ENCODE peak calls at places on chromosomes 16 and 17, in five cellular contexts. O is ovary, G is tibial nerve, R is HepG2, L is GM12878. J is an unnamed sample.

GRCh38 chr17:83079340-83079747 is at the start of gene METRNL:
- DNase-seq in O (peak; percentile 89), L (no peak), G (peak; percentile 73), R (no peak), J (peak; percentile 92)

GRCh38 chr16:85329059-85329812 is 217.0 kb upstream of the CIBAR2 start:
- DNase-seq in R (no peak), G (no peak), L (no peak), O (no peak), J (no peak)

GRCh38 chr16:78684040-78684611 is 584.7 kb downstream of the WWOX start:
- DNase-seq in O (no peak), G (peak; percentile 24), L (no peak), R (peak; percentile 51), J (peak; percentile 81)

GRCh38 chr17:77266891-77267341 is 126.1 kb downstream of the SEC14L1 start:
- DNase-seq in G (no peak), O (no peak), L (no peak), R (no peak), J (no peak)

GRCh38 chr16:59385953-59386352 is 651.8 kb upstream of the GOT2 start:
- DNase-seq in G (no peak), L (no peak), O (no peak), R (no peak), J (no peak)

GRCh38 chr17:77222356-77222755 is 81.6 kb downstream of the SEC14L1 start:
- DNase-seq in L (no peak), G (no peak), O (no peak), R (no peak), J (no peak)

GRCh38 chr16:7200320-7200719 is 132.3 kb upstream of the RBFOX1 start:
- DNase-seq in L (no peak), O (no peak), R (no peak), G (no peak), J (no peak)

GRCh38 chr17:77666480-77666879 is 292.0 kb upstream of the TNRC6C start:
- DNase-seq in O (no peak), R (no peak), G (no peak), L (no peak), J (no peak)

GRCh38 chr16:17345043-17345442 is 125.7 kb downstream of the XYLT1 start:
- DNase-seq in G (no peak), L (no peak), R (no peak), O (no peak), J (peak; percentile 96)

GRCh38 chr16:75256871-75257343 is 5.5 kb upstream of the BCAR1 start:
- DNase-seq in R (no peak), O (peak; percentile 55), G (no peak), L (no peak), J (peak; percentile 75)

GRCh38 chr17:76532072-76532651 is 5.3 kb downstream of the CYGB start:
- DNase-seq in L (no peak), R (peak; percentile 61), O (no peak), G (no peak), J (no peak)

GRCh38 chr17:37430051-37430591 is 23.4 kb downstream of the TADA2A start:
- DNase-seq in G (no peak), O (no peak), L (no peak), R (no peak), J (no peak)

GRCh38 chr17:39927101-39927927 is at the start of the genes LRRC3C and ORMDL3:
- DNase-seq in O (peak; percentile 97), G (peak; percentile 81), L (no peak), R (peak; percentile 94), J (peak; percentile 98)

GRCh38 chr17:60862482-60862881 is 184.8 kb downstream of the BCAS3 start:
- DNase-seq in L (no peak), R (no peak), G (no peak), O (no peak), J (no peak)

GRCh38 chr16:61295311-61295710 is 740.9 kb downstream of the CDH8 start:
- DNase-seq in G (no peak), O (no peak), R (no peak), L (no peak), J (no peak)

GRCh38 chr16:59192551-59193199 is 458.6 kb upstream of the GOT2 start:
- DNase-seq in G (no peak), R (peak; percentile 42), O (no peak), L (no peak), J (no peak)

GRCh38 chr16:49085689-49086088 is 195.9 kb downstream of the CBLN1 start:
- DNase-seq in L (no peak), R (no peak), G (no peak), O (no peak), J (no peak)

GRCh38 chr17:29143894-29144293 is 36.3 kb downstream of the MYO18A start:
- DNase-seq in L (no peak), R (peak; percentile 69), O (no peak), G (no peak), J (no peak)

GRCh38 chr16:9061358-9061813 is 30.1 kb upstream of the HAPSTR1 start:
- DNase-seq in G (no peak), O (no peak), R (no peak), L (no peak), J (no peak)

GRCh38 chr17:65723356-65723928 is 162.0 kb upstream of the AXIN2 start:
- DNase-seq in R (peak; percentile 71), G (no peak), O (no peak), L (no peak), J (no peak)

GRCh38 chr17:82105882-82106696 is 8.1 kb upstream of the FASN start:
- DNase-seq in R (peak; percentile 94), G (no peak), O (peak; percentile 42), L (peak; percentile 51), J (peak; percentile 73)

GRCh38 chr17:81514735-81515529 is 2.3 kb upstream of the ACTG1 start:
- DNase-seq in G (peak; percentile 72), O (peak; percentile 89), R (peak; percentile 73), L (no peak), J (peak; percentile 95)

GRCh38 chr17:31488264-31488981 is 96.9 kb downstream of the RAB11FIP4 start:
- DNase-seq in R (no peak), O (no peak), L (no peak), G (no peak), J (no peak)

GRCh38 chr16:79618041-79618711 is 17.6 kb upstream of the MAF start:
- DNase-seq in R (no peak), O (no peak), G (no peak), L (no peak), J (no peak)

GRCh38 chr17:40833882-40834281 is 11.5 kb upstream of the KRT10 start:
- DNase-seq in L (no peak), O (no peak), R (no peak), G (no peak), J (no peak)

GRCh38 chr17:66373944-66374817 is 71.8 kb downstream of the PRKCA start:
- DNase-seq in G (no peak), R (no peak), L (no peak), O (no peak), J (no peak)

GRCh38 chr16:11138769-11139623 is 117.0 kb downstream of the SOCS1 start:
- DNase-seq in G (no peak), R (peak; percentile 96), O (no peak), L (no peak), J (no peak)

GRCh38 chr17:38750312-38751121 is 2.0 kb upstream of the PSMB3 start:
- DNase-seq in O (no peak), R (peak; percentile 50), L (no peak), G (no peak), J (no peak)

GRCh38 chr17:29162909-29163341 is 17.3 kb downstream of the MYO18A start:
- DNase-seq in G (no peak), O (no peak), L (no peak), R (no peak), J (no peak)

GRCh38 chr17:68019336-68019674 is 16.2 kb upstream of the KPNA2 start:
- DNase-seq in G (no peak), O (no peak), L (no peak), R (no peak), J (no peak)
- H3K4me3 ChIP-seq in G (peak overlapping the region; percentile 44), O (no peak overlapping the region), L (no peak overlapping the region), R (peak overlapping the region; percentile 70), J (no peak overlapping the region)

GRCh38 chr16:4033951-4034350 is 82.3 kb downstream of the ADCY9 start:
- DNase-seq in O (no peak), G (no peak), R (no peak), L (no peak), J (no peak)

GRCh38 chr16:4038448-4038847 is 77.8 kb downstream of the ADCY9 start:
- DNase-seq in L (no peak), R (no peak), G (no peak), O (no peak), J (peak; percentile 40)

GRCh38 chr16:4032768-4033167 is 83.5 kb downstream of the ADCY9 start:
- DNase-seq in R (no peak), G (no peak), O (no peak), L (no peak), J (no peak)

GRCh38 chr16:4029816-4030215 is 86.4 kb downstream of the ADCY9 start:
- DNase-seq in O (no peak), R (no peak), G (no peak), L (no peak), J (no peak)

DNA sequence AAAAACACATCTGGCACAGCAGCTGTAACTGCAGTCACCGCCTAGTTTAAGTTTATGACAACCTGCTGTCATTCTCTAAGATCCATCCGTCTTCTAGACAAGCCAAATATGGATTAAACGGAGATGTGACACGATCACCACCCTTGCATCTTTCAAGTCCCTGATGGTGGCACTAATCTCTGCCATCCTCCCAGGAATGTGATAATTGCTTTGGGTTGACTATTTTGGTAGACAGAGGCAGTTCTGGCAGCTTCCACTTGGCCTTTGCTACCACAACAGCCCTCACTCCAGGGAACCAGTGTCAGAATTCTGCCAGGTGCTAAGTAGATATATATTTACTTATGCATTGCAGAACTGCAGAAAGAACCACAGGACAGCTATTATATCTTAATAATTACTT is 81.3 kb downstream of the ADCY9 start:
- DNase-seq in G (no peak), L (no peak), R (no peak), O (no peak), J (no peak)
- TF ChIP-seq EP300 in G (no peak), L (no peak), R (no peak), O (no peak), J (no peak)

GRCh38 chr16:30775131-30775380 is 11.9 kb downstream of the ZNF629 start:
- DNase-seq in O (no peak), G (no peak), R (no peak), L (no peak), J (no peak)

GRCh38 chr16:30775381-30776099 is 11.5 kb downstream of the ZNF629 start:
- DNase-seq in G (peak; percentile 56), R (peak; percentile 83), L (no peak), O (peak; percentile 87), J (peak; percentile 91)

GRCh38 chr16:30773826-30774225 is 11.7 kb downstream of the RNF40 start:
- DNase-seq in L (no peak), O (no peak), R (no peak), G (no peak), J (no peak)

GRCh38 chr16:30771726-30772125 is 9.6 kb downstream of the RNF40 start:
- DNase-seq in G (no peak), O (no peak), L (no peak), R (no peak), J (no peak)

GRCh38 chr16:30774367-30775130 is 12.4 kb downstream of the RNF40 start:
- DNase-seq in O (no peak), R (no peak), L (no peak), G (no peak), J (no peak)
- H3K27ac ChIP-seq in O (no peak overlapping the region), R (peak overlapping the region; percentile 89), L (no peak overlapping the region), G (peak overlapping the region; percentile 90), J (peak overlapping the region; percentile 89)

DNA sequence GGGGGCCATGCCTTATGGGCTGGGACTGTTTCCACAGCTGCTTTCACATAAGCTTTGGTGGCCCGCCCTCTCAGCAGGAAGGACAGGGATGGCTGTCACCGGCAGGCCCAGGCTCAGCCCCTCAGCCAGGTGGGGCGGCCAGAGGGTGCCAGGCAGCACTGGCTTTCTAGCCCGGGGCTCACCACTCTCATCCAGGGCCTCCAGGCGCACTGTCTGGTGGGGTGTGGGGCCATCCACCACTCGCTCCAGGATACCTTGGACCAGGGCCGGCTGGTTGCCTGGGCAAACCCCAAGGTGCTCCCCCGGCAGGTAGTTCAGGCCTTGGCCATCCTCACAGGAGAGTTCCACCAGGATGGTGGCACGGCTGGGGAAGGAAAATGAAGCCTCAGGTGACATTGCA is 35.0 kb downstream of the NOS2 start:
- DNase-seq in L (no peak), O (no peak), R (no peak), G (no peak), J (no peak)
- H3K4me3 ChIP-seq in L (no peak overlapping the region), O (no peak overlapping the region), R (no peak overlapping the region), G (no peak overlapping the region), J (no peak overlapping the region)

J was measured in sigmoid colon.